ENCODE peak calls at places on chromosomes 1 and 21, in nine cellular contexts. J is psoas muscle; A is HS-27A; X is stimulated activated CD4-positive, alpha-beta T cell treated with anti-CD3 and anti-CD28 coated beads, Interleukin-15, amount 100 ng/mL, for 24 hours; V is KBM-7; F is iris pigment epithelial cell; U is cardiac fibroblast; S is RPMI8226; H is cardiac septum. C is an unnamed sample.

GRCh38 chr1:54028306-54029251 is 10.6 kb upstream of the LDLRAD1 start:
- DNase-seq in V (no peak), A (no peak), X (no peak), F (peak), H (no peak), J (no peak), S (no peak), U (no peak), C (no peak)

GRCh38 chr1:35261412-35262120 is 6.9 kb upstream of the ZMYM4 start:
- DNase-seq in S (no peak), J (no peak), F (no peak), H (no peak), V (no peak), U (no peak), X (no peak), A (no peak), C (no peak)

GRCh38 chr1:2544093-2544874 is 11.9 kb upstream of the TNFRSF14 start:
- DNase-seq in A (no peak), F (peak), U (no peak), X (no peak), H (no peak), S (peak), V (no peak), J (no peak), C (peak)

GRCh38 chr1:243474906-243475305 is 219.1 kb downstream of the SDCCAG8 start:
- DNase-seq in S (no peak), J (no peak), A (no peak), X (no peak), F (no peak), H (no peak), U (no peak), V (no peak), C (no peak)

GRCh38 chr21:42724226-42724920 is 71.0 kb downstream of the PDE9A start:
- DNase-seq in X (no peak), S (peak), A (peak), H (no peak), J (no peak), U (peak), V (peak), F (peak), C (peak)

GRCh38 chr1:41894778-41895483 is 23.8 kb downstream of the HIVEP3 start:
- DNase-seq in H (no peak), F (no peak), U (no peak), V (no peak), S (no peak), A (no peak), J (no peak), X (no peak), C (peak)

GRCh38 chr1:94772230-94772641 is 47.9 kb upstream of the SLC44A3 start:
- DNase-seq in J (no peak), S (no peak), U (peak), X (no peak), A (no peak), F (peak), V (no peak), H (no peak), C (no peak)

GRCh38 chr1:8424539-8425116 is 106.7 kb downstream of the SLC45A1 start:
- DNase-seq in V (peak), S (peak), X (peak), A (no peak), U (peak), H (peak), J (peak), F (no peak), C (peak)

GRCh38 chr21:26469789-26470188 is 103.3 kb downstream of the CYYR1 start:
- DNase-seq in U (peak), S (no peak), V (no peak), J (no peak), A (no peak), F (peak), H (no peak), X (no peak), C (no peak)

GRCh38 chr1:153227810-153228209 is 10.4 kb downstream of the PRR9 start:
- DNase-seq in F (no peak), S (no peak), J (no peak), U (no peak), V (no peak), X (no peak), A (no peak), H (no peak), C (no peak)

GRCh38 chr1:94237291-94238226 is at the start of gene ARHGAP29:
- DNase-seq in V (peak), J (peak), F (peak), A (no peak), H (peak), S (no peak), U (peak), X (peak), C (no peak)

GRCh38 chr1:42420911-42421585 is 34.8 kb downstream of the ZMYND12 start:
- DNase-seq in X (no peak), A (peak), J (no peak), F (peak), U (peak), S (peak), H (no peak), V (peak), C (no peak)

GRCh38 chr1:1889847-1890505 is 911 bp downstream of the GNB1 start:
- DNase-seq in J (peak), H (peak), S (peak), F (peak), U (peak), X (peak), V (peak), A (no peak), C (peak)

C was measured in NB4.